ENCODE peak calls at places on chromosomes 3 and 15, in four cellular contexts. O, L, N and R are unnamed samples.

GRCh38 chr15:63945005-63945788 is 101.1 kb downstream of the DAPK2 start:
- DNase-seq in O (peak; percentile 70), L (peak; percentile 77), N (peak; percentile 74), R (peak; percentile 77)

GRCh38 chr15:71237456-71238188 is 122.4 kb downstream of the THSD4 start:
- DNase-seq in O (no peak), L (no peak), N (no peak), R (no peak)

GRCh38 chr3:96991812-96992211 is 177.4 kb downstream of the EPHA6 start:
- DNase-seq in O (no peak), L (no peak), N (no peak), R (no peak)

GRCh38 chr15:63983071-63983711 is 63.1 kb downstream of the DAPK2 start:
- DNase-seq in O (no peak), L (no peak), N (peak; percentile 34), R (no peak)

GRCh38 chr3:130679218-130679617 is 67.4 kb downstream of the PIK3R4 start:
- DNase-seq in O (no peak), L (no peak), N (no peak), R (no peak)

GRCh38 chr15:91694131-91694828 is 159.2 kb upstream of the SLCO3A1 start:
- DNase-seq in O (peak; percentile 3), L (no peak), N (no peak), R (no peak)

GRCh38 chr3:39052613-39053012 is 797 bp downstream of the WDR48 start:
- DNase-seq in O (no peak), L (no peak), N (no peak), R (no peak)

GRCh38 chr15:24823473-24823872 is 131.3 kb upstream of the SNRPN start:
- DNase-seq in O (peak; percentile 67), L (no peak), N (no peak), R (no peak)

GRCh38 chr15:34064443-34064842 is 25.4 kb upstream of the AVEN start:
- DNase-seq in O (no peak), L (no peak), N (no peak), R (no peak)

GRCh38 chr3:133937061-133937686 is 41.5 kb upstream of the RAB6B start:
- DNase-seq in O (no peak), L (no peak), N (no peak), R (no peak)

GRCh38 chr15:67967871-67968423 is 86.2 kb upstream of the PIAS1 start:
- DNase-seq in O (peak; percentile 88), L (peak; percentile 62), N (no peak), R (peak; percentile 70)

GRCh38 chr15:20407553-20407952 is 134.0 kb downstream of the GOLGA6L6 start:
- DNase-seq in O (no peak), L (no peak), N (no peak), R (no peak)

GRCh38 chr3:51982352-51982837 is 940 bp upstream of the ACY1 start:
- DNase-seq in O (peak; percentile 43), L (peak; percentile 72), N (peak; percentile 39), R (no peak)

GRCh38 chr3:124965413-124965812 is 30.9 kb upstream of the MUC13 start:
- DNase-seq in O (no peak), L (no peak), N (no peak), R (no peak)

GRCh38 chr3:52280046-52280445 is 1.6 kb upstream of the WDR82 start:
- DNase-seq in O (no peak), L (no peak), N (no peak), R (peak; percentile 46)

GRCh38 chr3:141337523-141337854 is 30.8 kb upstream of the ZBTB38 start:
- DNase-seq in O (no peak), L (no peak), N (no peak), R (no peak)

GRCh38 chr15:66715181-66715624 is 13.2 kb downstream of the SMAD6 start:
- DNase-seq in O (peak; percentile 30), L (peak; percentile 33), N (no peak), R (no peak)

GRCh38 chr15:29540479-29540878 is 270.9 kb upstream of the NSMCE3 start:
- DNase-seq in O (no peak), L (no peak), N (no peak), R (no peak)

GRCh38 chr3:86837871-86838270 is 153.1 kb downstream of the VGLL3 start:
- DNase-seq in O (no peak), L (no peak), N (no peak), R (no peak)

GRCh38 chr15:31448635-31448979 is 122.0 kb downstream of the KLF13 start:
- DNase-seq in O (no peak), L (no peak), N (no peak), R (no peak)

GRCh38 chr3:89577517-89578252 is 470.3 kb downstream of the EPHA3 start:
- DNase-seq in O (no peak), L (no peak), N (no peak), R (no peak)

GRCh38 chr15:74785716-74786032 is 3.8 kb downstream of the CSK start:
- DNase-seq in O (no peak), L (no peak), N (peak; percentile 57), R (no peak)

GRCh38 chr3:184560531-184560930 is 1.1 kb upstream of the EPHB3 start:
- DNase-seq in O (no peak), L (no peak), N (no peak), R (no peak)

GRCh38 chr3:85875589-85875988 is 916.8 kb downstream of the CADM2 start:
- DNase-seq in O (no peak), L (no peak), N (no peak), R (no peak)

GRCh38 chr15:42921049-42921731 is 612 bp upstream of the TTBK2 start:
- DNase-seq in O (peak; percentile 32), L (no peak), N (peak; percentile 40), R (peak; percentile 40)

GRCh38 chr3:61493339-61493738 is 68.0 kb upstream of the PTPRG start:
- DNase-seq in O (no peak), L (no peak), N (no peak), R (no peak)

GRCh38 chr3:11238057-11238456 is 34.1 kb upstream of the ATG7 start:
- DNase-seq in O (no peak), L (no peak), N (no peak), R (no peak)

GRCh38 chr3:152474585-152474984 is 205.9 kb downstream of the MBNL1 start:
- DNase-seq in O (no peak), L (no peak), N (peak; percentile 48), R (no peak)

GRCh38 chr3:117547956-117548550 is 838.5 kb downstream of the TUSC7 start:
- DNase-seq in O (no peak), L (no peak), N (no peak), R (peak; percentile 49)

GRCh38 chr15:80878242-80878866 is 99.2 kb downstream of the CEMIP start:
- DNase-seq in O (no peak), L (no peak), N (no peak), R (no peak)

GRCh38 chr15:80121546-80121945 is 31.3 kb upstream of the FAH start:
- DNase-seq in O (no peak), L (no peak), N (no peak), R (no peak)

GRCh38 chr3:166270428-166270827 is 433.2 kb upstream of the BCHE start:
- DNase-seq in O (no peak), L (no peak), N (no peak), R (no peak)

GRCh38 chr3:134312072-134312872 is 61.6 kb upstream of the RYK start:
- DNase-seq in O (peak; percentile 84), L (peak; percentile 86), N (no peak), R (no peak)

GRCh38 chr3:38457111-38458003 is 3.7 kb downstream of the ACVR2B start:
- DNase-seq in O (no peak), L (no peak), N (no peak), R (peak; percentile 58)

GRCh38 chr3:50352762-50353161 is 2.1 kb downstream of the CYB561D2 start:
- DNase-seq in O (no peak), L (no peak), N (no peak), R (no peak)

GRCh38 chr3:43372809-43373587 is 86.7 kb downstream of the SNRK start:
- DNase-seq in O (no peak), L (no peak), N (no peak), R (no peak)

DNA sequence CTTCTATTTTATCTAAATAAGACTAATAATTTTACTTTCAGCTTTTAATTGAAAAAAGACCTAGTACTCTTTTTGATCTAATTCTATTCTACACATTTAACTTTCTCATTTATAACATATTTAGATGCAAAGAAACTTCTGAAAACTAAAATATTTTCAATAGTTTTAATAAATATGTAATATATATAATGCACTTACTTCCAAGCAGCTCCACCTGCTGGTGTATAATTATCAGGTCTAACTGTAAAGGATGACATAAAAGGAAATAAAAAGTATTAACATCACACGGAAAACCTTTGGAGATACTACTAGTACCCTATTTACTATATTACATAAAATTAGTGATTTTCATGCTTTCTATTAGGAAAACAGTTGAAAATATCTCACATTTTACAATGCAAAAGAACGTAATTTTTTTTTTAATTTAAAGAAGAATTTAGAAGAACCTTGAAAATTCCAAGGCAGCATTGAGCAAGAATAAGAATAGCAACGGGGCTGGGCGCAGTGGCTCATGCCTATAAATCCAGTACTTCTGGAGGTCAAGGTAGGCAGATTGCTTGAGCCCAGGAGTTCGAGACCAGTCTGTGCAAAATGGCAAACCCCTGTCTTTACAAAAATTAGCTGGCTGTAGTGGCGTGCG is 10.2 kb downstream of the PLSCR5 start:
- DNase-seq in O (no peak), L (no peak), N (peak; percentile 5), R (no peak)
- TF ChIP-seq CTCF in O (no peak), L (no peak), N (peak; percentile 71), R (no peak)

GRCh38 chr3:16059700-16060357 is 114.7 kb upstream of the GALNT15 start:
- DNase-seq in O (no peak), L (no peak), N (no peak), R (no peak)
- H3K4me1 ChIP-seq in O (peaks cover 37% of the 10 kb centered on the region), L (no peaks in the 10 kb centered on the region), N (no peaks in the 10 kb centered on the region), R (peaks cover 30% of the 10 kb centered on the region)

DNA sequence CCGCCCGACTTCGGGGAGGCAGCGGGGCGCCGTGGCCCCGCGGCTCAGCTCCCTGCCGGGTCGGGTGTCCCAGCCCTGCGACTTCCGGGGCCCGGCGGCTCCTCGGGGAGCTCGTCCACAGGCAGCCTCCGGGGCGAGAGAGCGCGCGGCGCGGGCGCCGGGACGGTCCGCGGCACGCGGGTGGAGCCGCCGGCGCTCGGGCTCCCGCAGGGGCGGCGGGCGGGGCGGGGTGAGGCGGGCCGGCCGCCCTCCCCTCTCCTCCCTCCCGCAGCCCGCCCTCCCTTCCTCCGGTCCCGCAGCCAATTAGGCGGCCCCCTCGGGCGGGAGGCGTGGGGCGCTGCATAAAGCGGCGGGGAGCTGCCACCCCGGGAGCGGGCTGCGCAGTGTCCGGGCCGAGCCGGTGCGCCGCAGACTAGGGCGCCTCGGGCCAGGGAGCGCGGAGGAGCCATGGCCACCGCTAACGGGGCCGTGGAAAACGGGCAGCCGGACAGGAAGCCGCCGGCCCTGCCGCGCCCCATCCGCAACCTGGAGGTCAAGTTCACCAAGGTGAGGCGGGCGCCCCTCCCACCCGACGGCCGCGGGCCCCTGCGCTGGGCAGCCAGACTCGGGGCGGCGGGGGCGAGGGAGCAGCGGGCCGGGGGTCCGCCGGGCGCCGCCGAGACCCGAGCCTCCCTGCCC is at the start of gene ALDH1A3:
- DNase-seq in O (peak; percentile 15), L (peak; percentile 57), N (no peak), R (no peak)
- H3K27ac ChIP-seq in O (no peak within 1 kb of the TSS), L (peak within 1 kb of the TSS; percentile 10), N (no peak within 1 kb of the TSS), R (no peak within 1 kb of the TSS)

DNA sequence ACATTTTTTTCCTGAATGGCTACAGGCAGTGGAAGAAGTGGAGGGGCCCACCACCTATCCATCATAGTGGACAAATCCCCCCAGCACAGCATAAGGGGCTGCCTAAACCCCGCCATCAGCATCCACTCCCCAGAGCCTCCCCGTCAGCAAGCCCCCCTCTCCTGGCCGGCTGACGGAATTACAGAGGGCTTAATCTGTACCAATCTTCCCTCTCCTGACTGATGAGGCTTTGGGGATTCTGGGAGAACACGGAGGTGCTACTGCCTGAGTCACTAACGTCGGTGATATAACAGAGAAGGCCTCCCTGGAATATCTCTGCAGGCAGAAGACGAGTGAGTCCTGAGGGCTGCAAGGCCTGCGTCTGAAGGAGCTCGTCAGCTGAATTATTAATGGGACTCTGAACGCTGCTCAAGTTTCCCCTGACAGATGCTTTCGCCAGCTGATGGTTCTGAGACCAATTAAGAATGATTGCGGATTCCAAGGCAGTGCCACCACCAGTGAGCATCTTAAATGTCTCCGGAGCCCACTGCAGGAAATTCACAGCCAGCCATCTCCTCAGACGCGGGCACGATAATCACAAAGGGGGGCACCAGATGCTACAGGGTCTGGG is 147.7 kb downstream of the XXYLT1 start:
- DNase-seq in O (no peak), L (no peak), N (no peak), R (no peak)
- TF ChIP-seq CTCF in O (no peak), L (no peak), N (peak; percentile 45), R (no peak)